ENCODE peak calls at places on chromosomes 12 and 14, in seven cellular contexts. One of them, this sample, is unnamed.

GRCh38 chr14:92409069-92409468 is 86.1 kb downstream of the SLC24A4 start:
- DNase-seq in OCI-LY7: no peak
- DNase-seq in tibial artery: peak
- DNase-seq in HL-60: peak
- DNase-seq in transverse colon: peak
- DNase-seq in Caco-2: no peak
- DNase-seq in left ventricle myocardium inferior: peak
- DNase-seq in this sample: no peak

GRCh38 chr12:112418248-112418595 is 525 bp upstream of the PTPN11 start:
- DNase-seq in OCI-LY7: peak
- DNase-seq in tibial artery: no peak
- DNase-seq in HL-60: no peak
- DNase-seq in transverse colon: no peak
- DNase-seq in Caco-2: no peak
- DNase-seq in left ventricle myocardium inferior: no peak
- DNase-seq in this sample: peak

GRCh38 chr12:46332260-46332659 is 40.3 kb downstream of the SLC38A2 start:
- DNase-seq in OCI-LY7: no peak
- DNase-seq in tibial artery: no peak
- DNase-seq in HL-60: no peak
- DNase-seq in transverse colon: no peak
- DNase-seq in Caco-2: no peak
- DNase-seq in left ventricle myocardium inferior: no peak
- DNase-seq in this sample: peak

GRCh38 chr12:19369691-19370148 is 69.6 kb upstream of the AEBP2 start:
- DNase-seq in OCI-LY7: no peak
- DNase-seq in tibial artery: no peak
- DNase-seq in HL-60: no peak
- DNase-seq in transverse colon: no peak
- DNase-seq in Caco-2: peak
- DNase-seq in left ventricle myocardium inferior: no peak
- DNase-seq in this sample: peak

GRCh38 chr12:1797991-1798733 is 22.2 kb upstream of the LRTM2 start:
- DNase-seq in OCI-LY7: no peak
- DNase-seq in tibial artery: no peak
- DNase-seq in HL-60: no peak
- DNase-seq in transverse colon: no peak
- DNase-seq in Caco-2: no peak
- DNase-seq in left ventricle myocardium inferior: no peak
- DNase-seq in this sample: no peak

GRCh38 chr12:66387067-66387466 is 84.8 kb downstream of the HELB start:
- DNase-seq in OCI-LY7: no peak
- DNase-seq in tibial artery: no peak
- DNase-seq in HL-60: no peak
- DNase-seq in transverse colon: no peak
- DNase-seq in Caco-2: no peak
- DNase-seq in left ventricle myocardium inferior: no peak
- DNase-seq in this sample: no peak

GRCh38 chr12:56998981-56999380 is 7.4 kb downstream of the ZBTB39 start:
- DNase-seq in OCI-LY7: no peak
- DNase-seq in tibial artery: no peak
- DNase-seq in HL-60: no peak
- DNase-seq in transverse colon: peak
- DNase-seq in Caco-2: no peak
- DNase-seq in left ventricle myocardium inferior: no peak
- DNase-seq in this sample: no peak

GRCh38 chr12:23980826-23981225 is 31.4 kb upstream of the SOX5 start:
- DNase-seq in OCI-LY7: no peak
- DNase-seq in tibial artery: no peak
- DNase-seq in HL-60: no peak
- DNase-seq in transverse colon: no peak
- DNase-seq in Caco-2: no peak
- DNase-seq in left ventricle myocardium inferior: no peak
- DNase-seq in this sample: no peak

GRCh38 chr12:51911788-51912711 is 4.7 kb downstream of the ACVRL1 start:
- DNase-seq in OCI-LY7: no peak
- DNase-seq in tibial artery: peak
- DNase-seq in HL-60: peak
- DNase-seq in transverse colon: peak
- DNase-seq in Caco-2: peak
- DNase-seq in left ventricle myocardium inferior: no peak
- DNase-seq in this sample: no peak

GRCh38 chr14:61571931-61572330 is 123.4 kb upstream of the HIF1A start:
- DNase-seq in OCI-LY7: no peak
- DNase-seq in tibial artery: no peak
- DNase-seq in HL-60: no peak
- DNase-seq in transverse colon: no peak
- DNase-seq in Caco-2: no peak
- DNase-seq in left ventricle myocardium inferior: no peak
- DNase-seq in this sample: no peak

GRCh38 chr14:94676495-94677238 is 64.5 kb downstream of the SERPINA3 start:
- DNase-seq in OCI-LY7: no peak
- DNase-seq in tibial artery: no peak
- DNase-seq in HL-60: no peak
- DNase-seq in transverse colon: no peak
- DNase-seq in Caco-2: no peak
- DNase-seq in left ventricle myocardium inferior: no peak
- DNase-seq in this sample: no peak

GRCh38 chr12:3931721-3932120 is 58.5 kb upstream of the PARP11 start:
- DNase-seq in OCI-LY7: no peak
- DNase-seq in tibial artery: no peak
- DNase-seq in HL-60: no peak
- DNase-seq in transverse colon: no peak
- DNase-seq in Caco-2: no peak
- DNase-seq in left ventricle myocardium inferior: no peak
- DNase-seq in this sample: no peak

GRCh38 chr14:33386771-33387170 is 448.1 kb downstream of the NPAS3 start:
- DNase-seq in OCI-LY7: no peak
- DNase-seq in tibial artery: no peak
- DNase-seq in HL-60: no peak
- DNase-seq in transverse colon: no peak
- DNase-seq in Caco-2: no peak
- DNase-seq in left ventricle myocardium inferior: no peak
- DNase-seq in this sample: peak

GRCh38 chr12:45966486-45966885 is 23.9 kb downstream of the SCAF11 start:
- DNase-seq in OCI-LY7: no peak
- DNase-seq in tibial artery: no peak
- DNase-seq in HL-60: no peak
- DNase-seq in transverse colon: no peak
- DNase-seq in Caco-2: no peak
- DNase-seq in left ventricle myocardium inferior: no peak
- DNase-seq in this sample: peak

GRCh38 chr14:57060276-57060956 is 208.3 kb downstream of the EXOC5 start:
- DNase-seq in OCI-LY7: no peak
- DNase-seq in tibial artery: no peak
- DNase-seq in HL-60: no peak
- DNase-seq in transverse colon: no peak
- DNase-seq in Caco-2: peak
- DNase-seq in left ventricle myocardium inferior: no peak
- DNase-seq in this sample: no peak

GRCh38 chr12:3252416-3252815 is 175.2 kb downstream of the TSPAN9 start:
- DNase-seq in OCI-LY7: no peak
- DNase-seq in tibial artery: peak
- DNase-seq in HL-60: no peak
- DNase-seq in transverse colon: peak
- DNase-seq in Caco-2: no peak
- DNase-seq in left ventricle myocardium inferior: peak
- DNase-seq in this sample: no peak

GRCh38 chr14:99035268-99035667 is 236.7 kb downstream of the BCL11B start:
- DNase-seq in OCI-LY7: no peak
- DNase-seq in tibial artery: peak
- DNase-seq in HL-60: peak
- DNase-seq in transverse colon: peak
- DNase-seq in Caco-2: no peak
- DNase-seq in left ventricle myocardium inferior: peak
- DNase-seq in this sample: no peak

GRCh38 chr14:72024043-72024407 is 91.8 kb downstream of the RGS6 start:
- DNase-seq in OCI-LY7: peak
- DNase-seq in tibial artery: peak
- DNase-seq in HL-60: peak
- DNase-seq in transverse colon: peak
- DNase-seq in Caco-2: no peak
- DNase-seq in left ventricle myocardium inferior: no peak
- DNase-seq in this sample: peak

GRCh38 chr14:22382955-22383354 is 206.1 kb downstream of the DAD1 start:
- DNase-seq in OCI-LY7: no peak
- DNase-seq in tibial artery: no peak
- DNase-seq in HL-60: no peak
- DNase-seq in transverse colon: no peak
- DNase-seq in Caco-2: no peak
- DNase-seq in left ventricle myocardium inferior: no peak
- DNase-seq in this sample: no peak
- H3K4me3 ChIP-seq in OCI-LY7: no peak
- H3K4me3 ChIP-seq in tibial artery: no peak
- H3K4me3 ChIP-seq in HL-60: no peak
- H3K4me3 ChIP-seq in transverse colon: no peak
- H3K4me3 ChIP-seq in Caco-2: no peak
- H3K4me3 ChIP-seq in left ventricle myocardium inferior: no peak
- H3K4me3 ChIP-seq in this sample: no peak

DNA sequence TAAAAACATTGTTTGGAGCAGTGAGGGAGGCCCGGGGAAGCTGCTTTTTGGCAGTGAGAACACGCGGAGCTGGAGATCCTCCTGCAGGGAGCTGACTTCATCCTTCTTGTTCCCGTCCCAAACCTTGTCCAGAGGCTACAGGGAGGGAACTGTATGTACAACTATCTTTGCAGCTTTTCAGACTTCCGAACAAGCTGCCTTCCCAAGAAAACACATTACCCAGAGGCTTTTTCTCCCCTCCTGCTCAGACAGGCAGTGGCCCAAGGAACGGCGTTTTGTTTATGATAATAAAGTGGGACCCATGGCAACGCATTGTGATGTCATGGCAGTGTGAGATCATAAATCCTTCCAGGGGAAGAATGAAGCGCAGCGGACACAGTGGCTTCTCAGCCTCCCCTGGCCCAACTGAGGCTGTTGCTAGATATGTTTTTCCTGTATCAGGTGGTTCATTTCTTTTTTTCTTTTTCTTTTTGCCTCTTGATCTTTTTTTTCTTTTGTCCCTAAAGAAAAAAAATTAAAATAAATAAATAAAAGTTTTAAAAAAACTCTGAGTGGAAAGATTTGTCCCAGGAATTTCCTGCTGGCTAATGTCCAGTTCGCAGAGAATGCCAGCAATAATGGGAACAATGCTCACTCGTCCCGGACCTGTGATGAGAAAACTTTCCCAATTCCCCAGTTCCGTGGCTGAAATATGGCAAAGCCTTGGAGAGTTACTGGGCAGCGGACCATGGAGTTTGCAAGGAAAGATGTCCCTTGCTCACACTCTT is 103.5 kb upstream of the MAP1LC3B2 start:
- DNase-seq in OCI-LY7: no peak
- DNase-seq in tibial artery: peak
- DNase-seq in HL-60: no peak
- DNase-seq in transverse colon: peak
- DNase-seq in Caco-2: no peak
- DNase-seq in left ventricle myocardium inferior: peak
- DNase-seq in this sample: peak
- H3K4me3 ChIP-seq in OCI-LY7: no peak
- H3K4me3 ChIP-seq in tibial artery: peak
- H3K4me3 ChIP-seq in HL-60: no peak
- H3K4me3 ChIP-seq in transverse colon: no peak
- H3K4me3 ChIP-seq in Caco-2: no peak
- H3K4me3 ChIP-seq in left ventricle myocardium inferior: peak
- H3K4me3 ChIP-seq in this sample: peak

GRCh38 chr12:96425973-96426372 is 25.7 kb upstream of the CDK17 start:
- DNase-seq in OCI-LY7: no peak
- DNase-seq in tibial artery: no peak
- DNase-seq in HL-60: no peak
- DNase-seq in transverse colon: no peak
- DNase-seq in Caco-2: no peak
- DNase-seq in left ventricle myocardium inferior: no peak
- DNase-seq in this sample: no peak
- H3K4me3 ChIP-seq in OCI-LY7: no peak
- H3K4me3 ChIP-seq in tibial artery: no peak
- H3K4me3 ChIP-seq in HL-60: no peak
- H3K4me3 ChIP-seq in transverse colon: no peak
- H3K4me3 ChIP-seq in Caco-2: no peak
- H3K4me3 ChIP-seq in left ventricle myocardium inferior: no peak
- H3K4me3 ChIP-seq in this sample: no peak

GRCh38 chr14:104469591-104469990 is 110.0 kb upstream of the C14orf180 start:
- DNase-seq in OCI-LY7: no peak
- DNase-seq in tibial artery: no peak
- DNase-seq in HL-60: no peak
- DNase-seq in transverse colon: no peak
- DNase-seq in Caco-2: no peak
- DNase-seq in left ventricle myocardium inferior: no peak
- DNase-seq in this sample: no peak
- H3K4me3 ChIP-seq in OCI-LY7: no peak
- H3K4me3 ChIP-seq in tibial artery: no peak
- H3K4me3 ChIP-seq in HL-60: no peak
- H3K4me3 ChIP-seq in transverse colon: no peak
- H3K4me3 ChIP-seq in Caco-2: no peak
- H3K4me3 ChIP-seq in left ventricle myocardium inferior: no peak
- H3K4me3 ChIP-seq in this sample: no peak

GRCh38 chr12:124441443-124442190 is 125.8 kb downstream of the NCOR2 start:
- DNase-seq in OCI-LY7: no peak
- DNase-seq in tibial artery: peak
- DNase-seq in HL-60: no peak
- DNase-seq in transverse colon: no peak
- DNase-seq in Caco-2: no peak
- DNase-seq in left ventricle myocardium inferior: no peak
- DNase-seq in this sample: peak
- H3K4me3 ChIP-seq in OCI-LY7: no peak
- H3K4me3 ChIP-seq in tibial artery: no peak
- H3K4me3 ChIP-seq in HL-60: no peak
- H3K4me3 ChIP-seq in transverse colon: no peak
- H3K4me3 ChIP-seq in Caco-2: no peak
- H3K4me3 ChIP-seq in left ventricle myocardium inferior: no peak
- H3K4me3 ChIP-seq in this sample: no peak

GRCh38 chr14:52182853-52183252 is 84.6 kb upstream of the PTGDR start:
- DNase-seq in OCI-LY7: no peak
- DNase-seq in tibial artery: no peak
- DNase-seq in HL-60: no peak
- DNase-seq in transverse colon: no peak
- DNase-seq in Caco-2: no peak
- DNase-seq in left ventricle myocardium inferior: no peak
- DNase-seq in this sample: no peak
- H3K4me3 ChIP-seq in OCI-LY7: no peak
- H3K4me3 ChIP-seq in tibial artery: no peak
- H3K4me3 ChIP-seq in HL-60: no peak
- H3K4me3 ChIP-seq in transverse colon: no peak
- H3K4me3 ChIP-seq in Caco-2: no peak
- H3K4me3 ChIP-seq in left ventricle myocardium inferior: no peak
- H3K4me3 ChIP-seq in this sample: no peak

This sample was measured in brain microvascular endothelial cell.